ENCODE peak calls at places on chromosomes 16 and 17, in eight cellular contexts. G is IMR-90, V is mammary epithelial cell, N is cardiac muscle cell, S is A673, J is pancreas, M is astrocyte of the cerebellum, B is heart right ventricle. U is an unnamed sample.

GRCh38 chr16:2954228-2954627 is 9.8 kb upstream of the KREMEN2 start:
- DNase-seq in B (no peak), S (no peak), G (no peak), J (no peak), N (no peak), V (no peak), M (no peak), U (no peak)

GRCh38 chr16:73154063-73154870 is 106.3 kb upstream of the ZFHX3 start:
- DNase-seq in J (peak; percentile 46), G (no peak), S (no peak), V (no peak), M (no peak), N (no peak), B (peak; percentile 25), U (no peak)

GRCh38 chr16:3759736-3760135 is 42.4 kb upstream of the TRAP1 start:
- DNase-seq in B (no peak), V (no peak), S (no peak), G (no peak), M (no peak), J (no peak), N (no peak), U (no peak)

GRCh38 chr16:6573577-6573976 is 759.1 kb upstream of the RBFOX1 start:
- DNase-seq in G (no peak), N (peak; percentile 70), V (no peak), J (no peak), M (no peak), B (peak; percentile 11), S (peak; percentile 35), U (no peak)

GRCh38 chr16:16890964-16891363 is 512.0 kb downstream of the NPIPA7 start:
- DNase-seq in B (no peak), M (no peak), S (no peak), N (no peak), V (no peak), J (no peak), G (no peak), U (no peak)

GRCh38 chr16:13351651-13352217 is 450.3 kb downstream of the SHISA9 start:
- DNase-seq in M (no peak), G (no peak), B (no peak), N (no peak), S (no peak), J (no peak), V (no peak), U (no peak)

GRCh38 chr16:49019081-49019633 is 262.5 kb downstream of the CBLN1 start:
- DNase-seq in B (no peak), G (peak; percentile 27), S (no peak), N (peak; percentile 42), M (peak; percentile 61), J (no peak), V (no peak), U (peak; percentile 80)

GRCh38 chr16:24635900-24636610 is 93.4 kb upstream of the TNRC6A start:
- DNase-seq in S (peak; percentile 92), G (peak; percentile 91), N (peak; percentile 52), V (peak; percentile 79), M (peak; percentile 87), B (peak; percentile 59), J (peak; percentile 63), U (peak; percentile 97)

GRCh38 chr16:50274771-50275415 is 8.5 kb downstream of the ADCY7 start:
- DNase-seq in J (no peak), S (no peak), M (no peak), V (no peak), N (no peak), G (no peak), B (no peak), U (no peak)

GRCh38 chr16:50275428-50276127 is 9.2 kb downstream of the ADCY7 start:
- DNase-seq in S (no peak), V (no peak), B (no peak), M (no peak), J (no peak), G (no peak), N (no peak), U (no peak)

GRCh38 chr16:50272687-50273381 is 6.5 kb downstream of the ADCY7 start:
- DNase-seq in S (no peak), B (no peak), J (no peak), M (no peak), N (no peak), G (no peak), V (no peak), U (no peak)

GRCh38 chr16:50273382-50273690 is 7.0 kb downstream of the ADCY7 start:
- DNase-seq in S (no peak), V (no peak), B (no peak), M (no peak), G (no peak), J (no peak), N (no peak), U (no peak)

DNA sequence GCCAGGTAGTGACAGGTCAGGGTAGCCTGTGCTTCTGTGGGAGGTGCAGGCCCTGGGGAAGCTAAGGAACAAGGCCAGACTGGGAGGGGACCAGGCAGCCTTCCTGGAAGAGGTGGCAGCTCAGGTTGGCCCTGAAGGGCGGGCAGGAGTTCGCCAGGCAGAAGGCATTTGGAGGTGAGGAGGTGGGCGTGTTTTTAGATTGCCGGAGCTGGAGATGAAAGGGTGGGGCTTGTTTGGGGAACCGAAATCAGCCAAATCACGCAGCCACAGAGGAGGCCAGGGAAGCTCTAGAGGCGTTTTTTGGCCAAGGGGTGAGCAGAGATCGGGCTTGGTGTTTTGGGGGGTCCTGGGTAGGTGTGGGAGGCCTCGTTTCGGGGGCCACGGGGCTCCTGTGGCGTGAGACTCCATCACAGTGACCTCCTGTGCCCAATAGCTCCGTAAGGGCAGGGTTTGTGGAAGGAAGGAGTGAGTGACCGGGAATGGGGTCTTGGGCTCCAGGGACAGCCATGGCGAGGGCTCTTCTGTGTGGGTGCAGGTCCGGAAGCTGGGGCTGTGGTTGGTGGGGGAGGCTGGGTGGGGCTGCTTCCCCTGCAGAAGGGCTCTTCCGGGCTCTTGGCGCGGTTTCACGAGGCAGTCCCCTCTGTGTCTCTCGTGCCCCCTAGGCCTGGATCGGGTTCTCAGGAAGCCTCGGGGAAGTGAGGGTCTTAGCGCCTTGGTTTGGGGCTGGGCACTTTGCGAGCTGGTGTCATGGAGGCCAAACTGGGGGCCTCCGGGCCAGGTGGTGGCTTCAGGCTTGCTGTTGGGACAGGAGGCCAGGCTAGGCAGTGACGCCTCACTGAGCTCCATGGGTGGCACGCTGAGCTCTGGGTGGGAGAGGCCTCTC is 7.8 kb downstream of the ADCY7 start:
- DNase-seq in V (no peak), B (no peak), M (no peak), N (no peak), S (no peak), J (no peak), G (no peak), U (no peak)
- H3K4me3 ChIP-seq in V (no peak overlapping the region), B (peak overlapping the region; percentile 33), M (no peak overlapping the region), N (no peak overlapping the region), S (no peak overlapping the region), J (no peak overlapping the region), G (no peak overlapping the region), U (no peak overlapping the region)

DNA sequence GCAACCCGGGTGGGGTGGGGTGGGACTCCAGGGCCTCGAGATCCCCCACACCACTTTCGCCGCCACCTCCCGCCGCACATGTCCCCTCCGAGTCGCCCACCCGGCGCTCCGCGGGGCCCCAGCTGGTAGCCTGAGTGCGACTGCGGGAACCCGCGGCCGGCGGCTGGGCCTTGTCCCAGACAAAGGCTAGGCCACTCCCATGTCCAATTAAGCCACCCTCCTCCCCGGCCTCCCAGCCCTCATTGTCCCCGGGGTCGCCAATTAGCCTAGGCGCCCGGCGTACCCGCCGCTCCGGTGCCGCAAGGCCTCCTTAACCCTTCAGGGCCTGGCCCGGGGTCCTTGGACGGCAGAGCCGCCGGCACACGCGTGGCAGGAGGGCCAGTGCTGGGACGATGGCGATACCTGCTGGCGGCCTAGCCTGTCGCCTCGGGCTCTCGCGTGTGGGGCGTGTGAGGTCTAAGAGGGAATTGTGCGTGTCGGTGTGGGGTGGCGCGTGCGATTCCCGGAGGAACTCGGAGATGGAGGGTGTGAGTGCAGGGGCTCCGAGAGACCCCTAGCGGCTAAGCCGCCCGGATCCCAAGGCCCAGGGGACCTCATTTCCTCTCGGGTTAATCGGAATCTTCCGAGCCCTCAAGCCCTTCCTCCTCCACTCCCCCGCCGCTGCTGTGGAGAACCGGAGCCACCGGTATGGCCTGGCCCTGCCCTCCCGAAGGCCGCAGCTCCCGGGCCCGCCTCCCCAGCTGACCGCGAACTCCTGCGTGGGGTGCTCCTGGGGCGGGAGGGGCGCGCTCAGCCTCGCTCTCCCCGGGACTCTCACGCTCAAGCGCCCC is 11.7 kb downstream of the TBX2 start:
- DNase-seq in G (peak; percentile 74), N (peak; percentile 81), M (no peak), B (peak; percentile 70), S (peak; percentile 74), V (peak; percentile 48), J (no peak), U (peak; percentile 76)
- TF ChIP-seq CTCF in G (peak; percentile 34), N (peak; percentile 29), M (peak; percentile 31), B (no peak), S (peak; percentile 37), V (no peak), J (no peak), U (peak; percentile 21)

DNA sequence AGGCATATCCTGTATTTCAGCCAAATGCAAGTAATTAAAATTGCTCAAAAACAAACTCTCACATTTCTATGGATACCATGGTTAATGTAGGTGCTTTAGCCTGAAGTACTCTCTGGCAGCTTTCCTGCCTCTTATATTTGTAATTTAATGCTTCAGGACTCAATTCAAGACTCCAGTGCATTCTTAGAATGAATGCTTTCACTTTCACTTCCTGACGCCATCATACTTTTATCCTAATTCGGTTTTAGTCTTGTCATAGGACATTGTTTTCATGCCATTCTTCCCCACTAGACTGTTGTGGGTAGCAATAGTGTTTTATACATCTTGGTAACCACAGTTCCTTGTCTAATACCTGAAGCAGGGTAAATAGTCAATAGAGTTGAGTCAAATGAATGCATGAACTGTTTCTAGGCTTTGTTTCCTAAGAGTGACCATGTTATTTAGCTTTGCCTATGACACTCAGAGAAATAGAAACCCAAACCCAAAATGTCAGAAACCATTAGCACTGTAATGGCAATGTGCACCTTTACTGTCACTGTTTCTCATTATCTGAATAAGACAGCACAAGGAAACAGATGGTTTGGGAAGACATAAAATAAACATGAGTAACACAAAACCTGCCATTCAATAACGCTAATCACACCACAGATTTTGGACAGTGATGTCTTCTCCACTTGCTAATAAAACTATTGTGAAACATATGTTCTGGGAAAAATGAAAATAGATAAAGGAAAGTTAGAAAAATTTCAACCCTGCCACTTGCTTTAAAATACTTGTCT is 705.4 kb downstream of the CDH11 start:
- DNase-seq in V (peak; percentile 12), M (peak; percentile 78), N (no peak), G (peak; percentile 43), S (peak; percentile 7), B (no peak), J (no peak), U (peak; percentile 43)
- H3K4me3 ChIP-seq in V (peak overlapping the region; percentile 39), M (peak overlapping the region; percentile 2), N (no peak overlapping the region), G (peak overlapping the region; percentile 33), S (peak overlapping the region; percentile 26), B (peak overlapping the region; percentile 24), J (no peak overlapping the region), U (no peak overlapping the region)

GRCh38 chr17:82890339-82890730 is 50.5 kb upstream of the ZNF750 start:
- DNase-seq in M (no peak), S (no peak), J (no peak), G (no peak), V (no peak), B (peak; percentile 29), N (no peak), U (peak; percentile 49)

GRCh38 chr17:82888583-82889495 is 49.0 kb upstream of the ZNF750 start:
- DNase-seq in B (peak; percentile 79), V (no peak), N (no peak), G (no peak), M (no peak), S (no peak), J (peak; percentile 83), U (no peak)

GRCh38 chr17:82884923-82885322 is 45.1 kb upstream of the ZNF750 start:
- DNase-seq in M (no peak), G (no peak), J (no peak), B (no peak), V (no peak), S (no peak), N (no peak), U (no peak)

GRCh38 chr17:82889496-82890338 is 49.9 kb upstream of the ZNF750 start:
- DNase-seq in S (no peak), M (no peak), V (peak; percentile 87), B (no peak), N (no peak), J (peak; percentile 85), G (no peak), U (peak; percentile 75)

GRCh38 chr17:82887255-82888164 is 47.7 kb upstream of the ZNF750 start:
- DNase-seq in V (no peak), G (peak; percentile 46), N (no peak), B (peak; percentile 8), M (peak; percentile 3), J (no peak), S (no peak), U (peak; percentile 68)
- TF ChIP-seq CTCF in V (no peak), G (no peak), N (no peak), B (no peak), M (no peak), J (no peak), S (no peak), U (no peak)

U was measured in fibroblast of mammary gland.